ENCODE peak calls at places on chromosome 22, in four cellular contexts. T, S, G and E are unnamed samples.

GRCh38 chr22:50114221-50114981 is 24.6 kb downstream of the MOV10L1 start:
- DNase-seq in S (peak), G (no peak), T (peak), E (peak)

GRCh38 chr22:49269928-49270327 is 557.7 kb downstream of the BRD1 start:
- DNase-seq in G (no peak), S (no peak), T (no peak), E (no peak)

GRCh38 chr22:48070083-48070482 is 1307.6 kb downstream of the TBC1D22A start:
- DNase-seq in T (no peak), G (no peak), S (no peak), E (no peak)

GRCh38 chr22:41798736-41799135 is 1.7 kb upstream of the CCDC134 start:
- DNase-seq in S (no peak), T (no peak), G (no peak), E (no peak)

GRCh38 chr22:22692707-22693530 is 48.5 kb downstream of the GGTLC2 start:
- DNase-seq in G (peak), S (peak), T (peak), E (peak)

GRCh38 chr22:29751139-29751538 is 15.7 kb downstream of the ZMAT5 start:
- DNase-seq in T (no peak), S (no peak), G (no peak), E (no peak)

GRCh38 chr22:47369020-47369419 is 606.6 kb downstream of the TBC1D22A start:
- DNase-seq in S (no peak), G (no peak), T (no peak), E (no peak)

GRCh38 chr22:48138855-48139254 is 1376.4 kb downstream of the TBC1D22A start:
- DNase-seq in G (no peak), S (no peak), T (no peak), E (no peak)

GRCh38 chr22:48096846-48097665 is 1334.6 kb downstream of the TBC1D22A start:
- DNase-seq in S (no peak), T (no peak), G (no peak), E (no peak)

GRCh38 chr22:38034278-38034882 is 22.8 kb upstream of the PICK1 start:
- DNase-seq in S (peak), G (peak), T (peak), E (peak)

GRCh38 chr22:45608763-45609180 is 62.9 kb upstream of the ATXN10 start:
- DNase-seq in T (peak), G (no peak), S (peak), E (peak)

GRCh38 chr22:40862537-40862936 is 624 bp upstream of the DNAJB7 start:
- DNase-seq in T (no peak), G (no peak), S (no peak), E (no peak)

GRCh38 chr22:37370306-37370979 is 56.8 kb downstream of the ELFN2 start:
- DNase-seq in S (no peak), T (no peak), G (no peak), E (no peak)

GRCh38 chr22:44999687-45000086 is 10.1 kb downstream of the PHF21B start:
- DNase-seq in T (no peak), S (no peak), G (no peak), E (no peak)

GRCh38 chr22:35961480-35961902 is 67.1 kb downstream of the RBFOX2 start:
- DNase-seq in T (peak), G (peak), S (peak), E (peak)